ENCODE peak calls at places on chromosomes 13 and 19, in ten cellular contexts. One of them, this sample, is unnamed.

GRCh38 chr13:40389081-40389641 is 277.3 kb downstream of the FOXO1 start:
- DNase-seq in NCI-H1417: no peak
- DNase-seq in activated CD4-positive, alpha-beta T cell treated with anti-CD3 and anti-CD28 coated beads for 1 hour: no peak
- DNase-seq in stimulated activated CD4-positive, alpha-beta T cell treated with anti-CD3 and anti-CD28 coated beads, Interleukin-12 subunit alpha, Interleukin-12 subunit beta, amount 100 ng/mL, for 24 hours: peak
- DNase-seq in ELR: no peak
- DNase-seq in fibroblast of villous mesenchyme: no peak
- DNase-seq in EL: no peak
- DNase-seq in right cardiac atrium: no peak
- DNase-seq in nephron progenitor cell: no peak
- DNase-seq in T-helper 2 cell: no peak
- DNase-seq in this sample: no peak

GRCh38 chr13:50617134-50617721 is 226.3 kb downstream of the DLEU7 start:
- DNase-seq in NCI-H1417: no peak
- DNase-seq in activated CD4-positive, alpha-beta T cell treated with anti-CD3 and anti-CD28 coated beads for 1 hour: no peak
- DNase-seq in stimulated activated CD4-positive, alpha-beta T cell treated with anti-CD3 and anti-CD28 coated beads, Interleukin-12 subunit alpha, Interleukin-12 subunit beta, amount 100 ng/mL, for 24 hours: no peak
- DNase-seq in ELR: peak
- DNase-seq in fibroblast of villous mesenchyme: peak
- DNase-seq in EL: peak
- DNase-seq in right cardiac atrium: no peak
- DNase-seq in nephron progenitor cell: no peak
- DNase-seq in T-helper 2 cell: no peak
- DNase-seq in this sample: no peak

GRCh38 chr13:29954082-29955043 is 103.9 kb upstream of the UBL3 start:
- DNase-seq in NCI-H1417: no peak
- DNase-seq in activated CD4-positive, alpha-beta T cell treated with anti-CD3 and anti-CD28 coated beads for 1 hour: peak
- DNase-seq in stimulated activated CD4-positive, alpha-beta T cell treated with anti-CD3 and anti-CD28 coated beads, Interleukin-12 subunit alpha, Interleukin-12 subunit beta, amount 100 ng/mL, for 24 hours: no peak
- DNase-seq in ELR: no peak
- DNase-seq in fibroblast of villous mesenchyme: no peak
- DNase-seq in EL: no peak
- DNase-seq in right cardiac atrium: no peak
- DNase-seq in nephron progenitor cell: no peak
- DNase-seq in T-helper 2 cell: peak
- DNase-seq in this sample: no peak

GRCh38 chr13:46684287-46685001 is 112.5 kb downstream of the ESD start:
- DNase-seq in NCI-H1417: no peak
- DNase-seq in activated CD4-positive, alpha-beta T cell treated with anti-CD3 and anti-CD28 coated beads for 1 hour: no peak
- DNase-seq in stimulated activated CD4-positive, alpha-beta T cell treated with anti-CD3 and anti-CD28 coated beads, Interleukin-12 subunit alpha, Interleukin-12 subunit beta, amount 100 ng/mL, for 24 hours: no peak
- DNase-seq in ELR: peak
- DNase-seq in fibroblast of villous mesenchyme: peak
- DNase-seq in EL: peak
- DNase-seq in right cardiac atrium: no peak
- DNase-seq in nephron progenitor cell: no peak
- DNase-seq in T-helper 2 cell: no peak
- DNase-seq in this sample: no peak

GRCh38 chr19:728011-728410 is 19.3 kb downstream of the PALM start:
- DNase-seq in NCI-H1417: no peak
- DNase-seq in activated CD4-positive, alpha-beta T cell treated with anti-CD3 and anti-CD28 coated beads for 1 hour: no peak
- DNase-seq in stimulated activated CD4-positive, alpha-beta T cell treated with anti-CD3 and anti-CD28 coated beads, Interleukin-12 subunit alpha, Interleukin-12 subunit beta, amount 100 ng/mL, for 24 hours: no peak
- DNase-seq in ELR: no peak
- DNase-seq in fibroblast of villous mesenchyme: peak
- DNase-seq in EL: no peak
- DNase-seq in right cardiac atrium: peak
- DNase-seq in nephron progenitor cell: no peak
- DNase-seq in T-helper 2 cell: no peak
- DNase-seq in this sample: no peak

GRCh38 chr19:12784871-12785430 is 6.3 kb upstream of the JUNB start:
- DNase-seq in NCI-H1417: peak
- DNase-seq in activated CD4-positive, alpha-beta T cell treated with anti-CD3 and anti-CD28 coated beads for 1 hour: no peak
- DNase-seq in stimulated activated CD4-positive, alpha-beta T cell treated with anti-CD3 and anti-CD28 coated beads, Interleukin-12 subunit alpha, Interleukin-12 subunit beta, amount 100 ng/mL, for 24 hours: no peak
- DNase-seq in ELR: no peak
- DNase-seq in fibroblast of villous mesenchyme: peak
- DNase-seq in EL: no peak
- DNase-seq in right cardiac atrium: no peak
- DNase-seq in nephron progenitor cell: no peak
- DNase-seq in T-helper 2 cell: no peak
- DNase-seq in this sample: no peak

GRCh38 chr13:112055417-112056206 is 11.3 kb upstream of the SOX1 start:
- DNase-seq in NCI-H1417: peak
- DNase-seq in activated CD4-positive, alpha-beta T cell treated with anti-CD3 and anti-CD28 coated beads for 1 hour: no peak
- DNase-seq in stimulated activated CD4-positive, alpha-beta T cell treated with anti-CD3 and anti-CD28 coated beads, Interleukin-12 subunit alpha, Interleukin-12 subunit beta, amount 100 ng/mL, for 24 hours: no peak
- DNase-seq in ELR: no peak
- DNase-seq in fibroblast of villous mesenchyme: no peak
- DNase-seq in EL: no peak
- DNase-seq in right cardiac atrium: no peak
- DNase-seq in nephron progenitor cell: no peak
- DNase-seq in T-helper 2 cell: no peak
- DNase-seq in this sample: no peak

GRCh38 chr13:113421673-113422270 is 31.5 kb downstream of the ADPRHL1 start:
- DNase-seq in NCI-H1417: no peak
- DNase-seq in activated CD4-positive, alpha-beta T cell treated with anti-CD3 and anti-CD28 coated beads for 1 hour: no peak
- DNase-seq in stimulated activated CD4-positive, alpha-beta T cell treated with anti-CD3 and anti-CD28 coated beads, Interleukin-12 subunit alpha, Interleukin-12 subunit beta, amount 100 ng/mL, for 24 hours: no peak
- DNase-seq in ELR: no peak
- DNase-seq in fibroblast of villous mesenchyme: peak
- DNase-seq in EL: no peak
- DNase-seq in right cardiac atrium: peak
- DNase-seq in nephron progenitor cell: no peak
- DNase-seq in T-helper 2 cell: no peak
- DNase-seq in this sample: no peak

GRCh38 chr19:10454267-10454666 is 33.9 kb downstream of the PDE4A start:
- DNase-seq in NCI-H1417: peak
- DNase-seq in activated CD4-positive, alpha-beta T cell treated with anti-CD3 and anti-CD28 coated beads for 1 hour: no peak
- DNase-seq in stimulated activated CD4-positive, alpha-beta T cell treated with anti-CD3 and anti-CD28 coated beads, Interleukin-12 subunit alpha, Interleukin-12 subunit beta, amount 100 ng/mL, for 24 hours: no peak
- DNase-seq in ELR: peak
- DNase-seq in fibroblast of villous mesenchyme: no peak
- DNase-seq in EL: no peak
- DNase-seq in right cardiac atrium: no peak
- DNase-seq in nephron progenitor cell: peak
- DNase-seq in T-helper 2 cell: no peak
- DNase-seq in this sample: peak

GRCh38 chr13:105510363-105510762 is 1025.1 kb downstream of the EFNB2 start:
- DNase-seq in NCI-H1417: no peak
- DNase-seq in activated CD4-positive, alpha-beta T cell treated with anti-CD3 and anti-CD28 coated beads for 1 hour: no peak
- DNase-seq in stimulated activated CD4-positive, alpha-beta T cell treated with anti-CD3 and anti-CD28 coated beads, Interleukin-12 subunit alpha, Interleukin-12 subunit beta, amount 100 ng/mL, for 24 hours: no peak
- DNase-seq in ELR: no peak
- DNase-seq in fibroblast of villous mesenchyme: no peak
- DNase-seq in EL: no peak
- DNase-seq in right cardiac atrium: no peak
- DNase-seq in nephron progenitor cell: no peak
- DNase-seq in T-helper 2 cell: no peak
- DNase-seq in this sample: no peak

GRCh38 chr19:2254052-2254872 is 2.0 kb downstream of the JSRP1 start:
- DNase-seq in NCI-H1417: no peak
- DNase-seq in activated CD4-positive, alpha-beta T cell treated with anti-CD3 and anti-CD28 coated beads for 1 hour: no peak
- DNase-seq in stimulated activated CD4-positive, alpha-beta T cell treated with anti-CD3 and anti-CD28 coated beads, Interleukin-12 subunit alpha, Interleukin-12 subunit beta, amount 100 ng/mL, for 24 hours: no peak
- DNase-seq in ELR: no peak
- DNase-seq in fibroblast of villous mesenchyme: no peak
- DNase-seq in EL: no peak
- DNase-seq in right cardiac atrium: peak
- DNase-seq in nephron progenitor cell: peak
- DNase-seq in T-helper 2 cell: no peak
- DNase-seq in this sample: no peak

GRCh38 chr13:48231080-48231479 is 1.9 kb upstream of the ITM2B start:
- DNase-seq in NCI-H1417: no peak
- DNase-seq in activated CD4-positive, alpha-beta T cell treated with anti-CD3 and anti-CD28 coated beads for 1 hour: no peak
- DNase-seq in stimulated activated CD4-positive, alpha-beta T cell treated with anti-CD3 and anti-CD28 coated beads, Interleukin-12 subunit alpha, Interleukin-12 subunit beta, amount 100 ng/mL, for 24 hours: no peak
- DNase-seq in ELR: no peak
- DNase-seq in fibroblast of villous mesenchyme: peak
- DNase-seq in EL: no peak
- DNase-seq in right cardiac atrium: no peak
- DNase-seq in nephron progenitor cell: no peak
- DNase-seq in T-helper 2 cell: no peak
- DNase-seq in this sample: no peak

GRCh38 chr19:52453324-52454094 is at the start of gene ZNF578:
- DNase-seq in NCI-H1417: peak
- DNase-seq in activated CD4-positive, alpha-beta T cell treated with anti-CD3 and anti-CD28 coated beads for 1 hour: peak
- DNase-seq in stimulated activated CD4-positive, alpha-beta T cell treated with anti-CD3 and anti-CD28 coated beads, Interleukin-12 subunit alpha, Interleukin-12 subunit beta, amount 100 ng/mL, for 24 hours: peak
- DNase-seq in ELR: peak
- DNase-seq in fibroblast of villous mesenchyme: peak
- DNase-seq in EL: peak
- DNase-seq in right cardiac atrium: peak
- DNase-seq in nephron progenitor cell: peak
- DNase-seq in T-helper 2 cell: peak
- DNase-seq in this sample: peak

GRCh38 chr19:1725100-1726064 is 27.9 kb upstream of the ONECUT3 start:
- DNase-seq in NCI-H1417: peak
- DNase-seq in activated CD4-positive, alpha-beta T cell treated with anti-CD3 and anti-CD28 coated beads for 1 hour: peak
- DNase-seq in stimulated activated CD4-positive, alpha-beta T cell treated with anti-CD3 and anti-CD28 coated beads, Interleukin-12 subunit alpha, Interleukin-12 subunit beta, amount 100 ng/mL, for 24 hours: peak
- DNase-seq in ELR: peak
- DNase-seq in fibroblast of villous mesenchyme: peak
- DNase-seq in EL: peak
- DNase-seq in right cardiac atrium: peak
- DNase-seq in nephron progenitor cell: peak
- DNase-seq in T-helper 2 cell: no peak
- DNase-seq in this sample: peak

GRCh38 chr19:48881741-48882657 is 9.8 kb downstream of the PPP1R15A start:
- DNase-seq in NCI-H1417: peak
- DNase-seq in activated CD4-positive, alpha-beta T cell treated with anti-CD3 and anti-CD28 coated beads for 1 hour: no peak
- DNase-seq in stimulated activated CD4-positive, alpha-beta T cell treated with anti-CD3 and anti-CD28 coated beads, Interleukin-12 subunit alpha, Interleukin-12 subunit beta, amount 100 ng/mL, for 24 hours: no peak
- DNase-seq in ELR: peak
- DNase-seq in fibroblast of villous mesenchyme: no peak
- DNase-seq in EL: no peak
- DNase-seq in right cardiac atrium: no peak
- DNase-seq in nephron progenitor cell: no peak
- DNase-seq in T-helper 2 cell: no peak
- DNase-seq in this sample: no peak

GRCh38 chr19:18597809-18598660 is 8.6 kb downstream of the CRLF1 start:
- DNase-seq in NCI-H1417: no peak
- DNase-seq in activated CD4-positive, alpha-beta T cell treated with anti-CD3 and anti-CD28 coated beads for 1 hour: no peak
- DNase-seq in stimulated activated CD4-positive, alpha-beta T cell treated with anti-CD3 and anti-CD28 coated beads, Interleukin-12 subunit alpha, Interleukin-12 subunit beta, amount 100 ng/mL, for 24 hours: no peak
- DNase-seq in ELR: no peak
- DNase-seq in fibroblast of villous mesenchyme: no peak
- DNase-seq in EL: no peak
- DNase-seq in right cardiac atrium: peak
- DNase-seq in nephron progenitor cell: no peak
- DNase-seq in T-helper 2 cell: no peak
- DNase-seq in this sample: peak

GRCh38 chr13:100473087-100473486 is 115.5 kb downstream of the GGACT start:
- DNase-seq in NCI-H1417: peak
- DNase-seq in activated CD4-positive, alpha-beta T cell treated with anti-CD3 and anti-CD28 coated beads for 1 hour: no peak
- DNase-seq in stimulated activated CD4-positive, alpha-beta T cell treated with anti-CD3 and anti-CD28 coated beads, Interleukin-12 subunit alpha, Interleukin-12 subunit beta, amount 100 ng/mL, for 24 hours: no peak
- DNase-seq in ELR: no peak
- DNase-seq in fibroblast of villous mesenchyme: no peak
- DNase-seq in EL: no peak
- DNase-seq in right cardiac atrium: no peak
- DNase-seq in nephron progenitor cell: no peak
- DNase-seq in T-helper 2 cell: no peak
- DNase-seq in this sample: no peak

GRCh38 chr13:26847281-26847680 is 86.7 kb upstream of the GPR12 start:
- DNase-seq in NCI-H1417: no peak
- DNase-seq in activated CD4-positive, alpha-beta T cell treated with anti-CD3 and anti-CD28 coated beads for 1 hour: no peak
- DNase-seq in stimulated activated CD4-positive, alpha-beta T cell treated with anti-CD3 and anti-CD28 coated beads, Interleukin-12 subunit alpha, Interleukin-12 subunit beta, amount 100 ng/mL, for 24 hours: no peak
- DNase-seq in ELR: no peak
- DNase-seq in fibroblast of villous mesenchyme: no peak
- DNase-seq in EL: no peak
- DNase-seq in right cardiac atrium: no peak
- DNase-seq in nephron progenitor cell: no peak
- DNase-seq in T-helper 2 cell: no peak
- DNase-seq in this sample: no peak

GRCh38 chr19:12995596-12996541 is 594 bp downstream of the NFIX start:
- DNase-seq in NCI-H1417: no peak
- DNase-seq in activated CD4-positive, alpha-beta T cell treated with anti-CD3 and anti-CD28 coated beads for 1 hour: no peak
- DNase-seq in stimulated activated CD4-positive, alpha-beta T cell treated with anti-CD3 and anti-CD28 coated beads, Interleukin-12 subunit alpha, Interleukin-12 subunit beta, amount 100 ng/mL, for 24 hours: no peak
- DNase-seq in ELR: peak
- DNase-seq in fibroblast of villous mesenchyme: no peak
- DNase-seq in EL: peak
- DNase-seq in right cardiac atrium: peak
- DNase-seq in nephron progenitor cell: no peak
- DNase-seq in T-helper 2 cell: no peak
- DNase-seq in this sample: no peak

GRCh38 chr13:41384749-41385503 is 72.4 kb upstream of the RGCC start:
- DNase-seq in NCI-H1417: peak
- DNase-seq in activated CD4-positive, alpha-beta T cell treated with anti-CD3 and anti-CD28 coated beads for 1 hour: no peak
- DNase-seq in stimulated activated CD4-positive, alpha-beta T cell treated with anti-CD3 and anti-CD28 coated beads, Interleukin-12 subunit alpha, Interleukin-12 subunit beta, amount 100 ng/mL, for 24 hours: no peak
- DNase-seq in ELR: peak
- DNase-seq in fibroblast of villous mesenchyme: no peak
- DNase-seq in EL: peak
- DNase-seq in right cardiac atrium: no peak
- DNase-seq in nephron progenitor cell: no peak
- DNase-seq in T-helper 2 cell: no peak
- DNase-seq in this sample: no peak

GRCh38 chr19:39969266-39969665 is 1.7 kb upstream of the PSMC4 start:
- DNase-seq in NCI-H1417: no peak
- DNase-seq in activated CD4-positive, alpha-beta T cell treated with anti-CD3 and anti-CD28 coated beads for 1 hour: no peak
- DNase-seq in stimulated activated CD4-positive, alpha-beta T cell treated with anti-CD3 and anti-CD28 coated beads, Interleukin-12 subunit alpha, Interleukin-12 subunit beta, amount 100 ng/mL, for 24 hours: no peak
- DNase-seq in ELR: no peak
- DNase-seq in fibroblast of villous mesenchyme: peak
- DNase-seq in EL: no peak
- DNase-seq in right cardiac atrium: no peak
- DNase-seq in nephron progenitor cell: no peak
- DNase-seq in T-helper 2 cell: no peak
- DNase-seq in this sample: no peak

GRCh38 chr19:27745978-27746542 is 1466.9 kb downstream of the UQCRFS1 start:
- DNase-seq in NCI-H1417: no peak
- DNase-seq in activated CD4-positive, alpha-beta T cell treated with anti-CD3 and anti-CD28 coated beads for 1 hour: no peak
- DNase-seq in stimulated activated CD4-positive, alpha-beta T cell treated with anti-CD3 and anti-CD28 coated beads, Interleukin-12 subunit alpha, Interleukin-12 subunit beta, amount 100 ng/mL, for 24 hours: no peak
- DNase-seq in ELR: no peak
- DNase-seq in fibroblast of villous mesenchyme: no peak
- DNase-seq in EL: no peak
- DNase-seq in right cardiac atrium: no peak
- DNase-seq in nephron progenitor cell: no peak
- DNase-seq in T-helper 2 cell: no peak
- DNase-seq in this sample: no peak

GRCh38 chr19:45253396-45254027 is 2.4 kb downstream of the MARK4 start:
- DNase-seq in NCI-H1417: no peak
- DNase-seq in activated CD4-positive, alpha-beta T cell treated with anti-CD3 and anti-CD28 coated beads for 1 hour: no peak
- DNase-seq in stimulated activated CD4-positive, alpha-beta T cell treated with anti-CD3 and anti-CD28 coated beads, Interleukin-12 subunit alpha, Interleukin-12 subunit beta, amount 100 ng/mL, for 24 hours: no peak
- DNase-seq in ELR: peak
- DNase-seq in fibroblast of villous mesenchyme: no peak
- DNase-seq in EL: peak
- DNase-seq in right cardiac atrium: no peak
- DNase-seq in nephron progenitor cell: no peak
- DNase-seq in T-helper 2 cell: no peak
- DNase-seq in this sample: peak

GRCh38 chr13:51113186-51113881 is 2.3 kb upstream of the C13orf42 start:
- DNase-seq in NCI-H1417: no peak
- DNase-seq in activated CD4-positive, alpha-beta T cell treated with anti-CD3 and anti-CD28 coated beads for 1 hour: no peak
- DNase-seq in stimulated activated CD4-positive, alpha-beta T cell treated with anti-CD3 and anti-CD28 coated beads, Interleukin-12 subunit alpha, Interleukin-12 subunit beta, amount 100 ng/mL, for 24 hours: no peak
- DNase-seq in ELR: no peak
- DNase-seq in fibroblast of villous mesenchyme: no peak
- DNase-seq in EL: no peak
- DNase-seq in right cardiac atrium: no peak
- DNase-seq in nephron progenitor cell: no peak
- DNase-seq in T-helper 2 cell: no peak
- DNase-seq in this sample: no peak

GRCh38 chr19:2097330-2098327 is 914 bp downstream of the IZUMO4 start:
- DNase-seq in NCI-H1417: peak
- DNase-seq in activated CD4-positive, alpha-beta T cell treated with anti-CD3 and anti-CD28 coated beads for 1 hour: no peak
- DNase-seq in stimulated activated CD4-positive, alpha-beta T cell treated with anti-CD3 and anti-CD28 coated beads, Interleukin-12 subunit alpha, Interleukin-12 subunit beta, amount 100 ng/mL, for 24 hours: peak
- DNase-seq in ELR: no peak
- DNase-seq in fibroblast of villous mesenchyme: no peak
- DNase-seq in EL: no peak
- DNase-seq in right cardiac atrium: peak
- DNase-seq in nephron progenitor cell: no peak
- DNase-seq in T-helper 2 cell: peak
- DNase-seq in this sample: no peak

This sample was measured in D721Med.